ENCODE peak calls at places on chromosome 5, in ten cellular contexts. One of them, this sample, is unnamed.
A peak's percentile ranks its signal among the peaks of the same experiment; 100 is the strongest.

GRCh38 chr5:143434261-143435206 is 31.0 kb upstream of the NR3C1 start:
- DNase-seq in HFF-Myc: no peak
- DNase-seq in progenitor cell of endocrine pancreas: no peak
- DNase-seq in GM12865: peak; percentile 69
- DNase-seq in endothelial cell of umbilical vein: no peak
- DNase-seq in IMR-90: no peak
- DNase-seq in GM20000: peak; percentile 31
- DNase-seq in tibial nerve: no peak
- DNase-seq in endodermal cell: no peak
- DNase-seq in BJ: no peak
- DNase-seq in this sample: no peak

GRCh38 chr5:6737043-6737941 is 24.1 kb downstream of the TENT4A start:
- DNase-seq in HFF-Myc: no peak
- DNase-seq in progenitor cell of endocrine pancreas: no peak
- DNase-seq in GM12865: peak; percentile 76
- DNase-seq in endothelial cell of umbilical vein: no peak
- DNase-seq in IMR-90: no peak
- DNase-seq in GM20000: peak; percentile 77
- DNase-seq in tibial nerve: no peak
- DNase-seq in endodermal cell: no peak
- DNase-seq in BJ: no peak
- DNase-seq in this sample: peak; percentile 72

GRCh38 chr5:151239237-151239861 is 13.6 kb upstream of the GM2A start:
- DNase-seq in HFF-Myc: no peak
- DNase-seq in progenitor cell of endocrine pancreas: peak; percentile 17
- DNase-seq in GM12865: peak; percentile 86
- DNase-seq in endothelial cell of umbilical vein: peak; percentile 67
- DNase-seq in IMR-90: peak; percentile 63
- DNase-seq in GM20000: no peak
- DNase-seq in tibial nerve: peak; percentile 59
- DNase-seq in endodermal cell: peak; percentile 85
- DNase-seq in BJ: no peak
- DNase-seq in this sample: peak; percentile 73

GRCh38 chr5:87359106-87359505 is 53.6 kb downstream of the CCNH start:
- DNase-seq in HFF-Myc: no peak
- DNase-seq in progenitor cell of endocrine pancreas: no peak
- DNase-seq in GM12865: no peak
- DNase-seq in endothelial cell of umbilical vein: no peak
- DNase-seq in IMR-90: no peak
- DNase-seq in GM20000: no peak
- DNase-seq in tibial nerve: no peak
- DNase-seq in endodermal cell: no peak
- DNase-seq in BJ: no peak
- DNase-seq in this sample: no peak

GRCh38 chr5:36696059-36696673 is 89.8 kb downstream of the SLC1A3 start:
- DNase-seq in HFF-Myc: no peak
- DNase-seq in progenitor cell of endocrine pancreas: peak; percentile 46
- DNase-seq in GM12865: peak; percentile 73
- DNase-seq in endothelial cell of umbilical vein: peak; percentile 51
- DNase-seq in IMR-90: peak; percentile 61
- DNase-seq in GM20000: peak; percentile 59
- DNase-seq in tibial nerve: no peak
- DNase-seq in endodermal cell: peak; percentile 92
- DNase-seq in BJ: no peak
- DNase-seq in this sample: peak; percentile 57

GRCh38 chr5:95773325-95774059 is 42.4 kb downstream of the RHOBTB3 start:
- DNase-seq in HFF-Myc: no peak
- DNase-seq in progenitor cell of endocrine pancreas: no peak
- DNase-seq in GM12865: no peak
- DNase-seq in endothelial cell of umbilical vein: peak; percentile 33
- DNase-seq in IMR-90: peak; percentile 90
- DNase-seq in GM20000: no peak
- DNase-seq in tibial nerve: no peak
- DNase-seq in endodermal cell: no peak
- DNase-seq in BJ: no peak
- DNase-seq in this sample: no peak

GRCh38 chr5:55557123-55557522 is 22.4 kb upstream of the PLPP1 start:
- DNase-seq in HFF-Myc: no peak
- DNase-seq in progenitor cell of endocrine pancreas: no peak
- DNase-seq in GM12865: no peak
- DNase-seq in endothelial cell of umbilical vein: no peak
- DNase-seq in IMR-90: no peak
- DNase-seq in GM20000: no peak
- DNase-seq in tibial nerve: no peak
- DNase-seq in endodermal cell: no peak
- DNase-seq in BJ: no peak
- DNase-seq in this sample: no peak

GRCh38 chr5:109329296-109330252 is 80.2 kb downstream of the PJA2 start:
- DNase-seq in HFF-Myc: no peak
- DNase-seq in progenitor cell of endocrine pancreas: no peak
- DNase-seq in GM12865: no peak
- DNase-seq in endothelial cell of umbilical vein: peak; percentile 57
- DNase-seq in IMR-90: peak; percentile 93
- DNase-seq in GM20000: no peak
- DNase-seq in tibial nerve: no peak
- DNase-seq in endodermal cell: no peak
- DNase-seq in BJ: peak; percentile 26
- DNase-seq in this sample: no peak

GRCh38 chr5:88142801-88143692 is 125.6 kb downstream of the TMEM161B start:
- DNase-seq in HFF-Myc: no peak
- DNase-seq in progenitor cell of endocrine pancreas: no peak
- DNase-seq in GM12865: no peak
- DNase-seq in endothelial cell of umbilical vein: peak; percentile 15
- DNase-seq in IMR-90: no peak
- DNase-seq in GM20000: no peak
- DNase-seq in tibial nerve: no peak
- DNase-seq in endodermal cell: peak; percentile 49
- DNase-seq in BJ: no peak
- DNase-seq in this sample: peak; percentile 6

GRCh38 chr5:66171349-66172344 is 27.5 kb downstream of the SREK1 start:
- DNase-seq in HFF-Myc: peak; percentile 32
- DNase-seq in progenitor cell of endocrine pancreas: no peak
- DNase-seq in GM12865: peak; percentile 60
- DNase-seq in endothelial cell of umbilical vein: peak; percentile 59
- DNase-seq in IMR-90: peak; percentile 70
- DNase-seq in GM20000: peak; percentile 22
- DNase-seq in tibial nerve: no peak
- DNase-seq in endodermal cell: no peak
- DNase-seq in BJ: peak; percentile 17
- DNase-seq in this sample: peak; percentile 32

GRCh38 chr5:144203750-144204596 is 33.3 kb downstream of the KCTD16 start:
- DNase-seq in HFF-Myc: peak; percentile 46
- DNase-seq in progenitor cell of endocrine pancreas: peak; percentile 22
- DNase-seq in GM12865: peak; percentile 70
- DNase-seq in endothelial cell of umbilical vein: peak; percentile 81
- DNase-seq in IMR-90: peak; percentile 82
- DNase-seq in GM20000: peak; percentile 58
- DNase-seq in tibial nerve: peak; percentile 20
- DNase-seq in endodermal cell: peak; percentile 78
- DNase-seq in BJ: peak; percentile 30
- DNase-seq in this sample: peak; percentile 33

GRCh38 chr5:181261320-181262085 is 560 bp upstream of the TRIM52 start:
- DNase-seq in HFF-Myc: no peak
- DNase-seq in progenitor cell of endocrine pancreas: peak; percentile 43
- DNase-seq in GM12865: peak; percentile 85
- DNase-seq in endothelial cell of umbilical vein: peak; percentile 78
- DNase-seq in IMR-90: peak; percentile 50
- DNase-seq in GM20000: peak; percentile 75
- DNase-seq in tibial nerve: no peak
- DNase-seq in endodermal cell: peak; percentile 90
- DNase-seq in BJ: no peak
- DNase-seq in this sample: peak; percentile 72

GRCh38 chr5:77180167-77181081 is 30.1 kb upstream of the PDE8B start:
- DNase-seq in HFF-Myc: no peak
- DNase-seq in progenitor cell of endocrine pancreas: no peak
- DNase-seq in GM12865: no peak
- DNase-seq in endothelial cell of umbilical vein: no peak
- DNase-seq in IMR-90: no peak
- DNase-seq in GM20000: no peak
- DNase-seq in tibial nerve: no peak
- DNase-seq in endodermal cell: peak; percentile 74
- DNase-seq in BJ: no peak
- DNase-seq in this sample: no peak

GRCh38 chr5:179267071-179267670 is 78.1 kb downstream of the ADAMTS2 start:
- DNase-seq in HFF-Myc: no peak
- DNase-seq in progenitor cell of endocrine pancreas: no peak
- DNase-seq in GM12865: no peak
- DNase-seq in endothelial cell of umbilical vein: no peak
- DNase-seq in IMR-90: no peak
- DNase-seq in GM20000: no peak
- DNase-seq in tibial nerve: peak; percentile 12
- DNase-seq in endodermal cell: peak; percentile 60
- DNase-seq in BJ: no peak
- DNase-seq in this sample: no peak

GRCh38 chr5:89181546-89181945 is 298.6 kb upstream of the MEF2C start:
- DNase-seq in HFF-Myc: no peak
- DNase-seq in progenitor cell of endocrine pancreas: no peak
- DNase-seq in GM12865: no peak
- DNase-seq in endothelial cell of umbilical vein: no peak
- DNase-seq in IMR-90: no peak
- DNase-seq in GM20000: no peak
- DNase-seq in tibial nerve: no peak
- DNase-seq in endodermal cell: no peak
- DNase-seq in BJ: no peak
- DNase-seq in this sample: no peak

GRCh38 chr5:116759860-116760644 is 185.4 kb upstream of the SEMA6A start:
- DNase-seq in HFF-Myc: no peak
- DNase-seq in progenitor cell of endocrine pancreas: no peak
- DNase-seq in GM12865: no peak
- DNase-seq in endothelial cell of umbilical vein: no peak
- DNase-seq in IMR-90: no peak
- DNase-seq in GM20000: no peak
- DNase-seq in tibial nerve: no peak
- DNase-seq in endodermal cell: peak; percentile 74
- DNase-seq in BJ: no peak
- DNase-seq in this sample: no peak

GRCh38 chr5:43601454-43602260 is 1.3 kb upstream of the NNT start:
- DNase-seq in HFF-Myc: no peak
- DNase-seq in progenitor cell of endocrine pancreas: no peak
- DNase-seq in GM12865: peak; percentile 69
- DNase-seq in endothelial cell of umbilical vein: peak; percentile 81
- DNase-seq in IMR-90: peak; percentile 57
- DNase-seq in GM20000: peak; percentile 61
- DNase-seq in tibial nerve: no peak
- DNase-seq in endodermal cell: no peak
- DNase-seq in BJ: no peak
- DNase-seq in this sample: peak; percentile 46

GRCh38 chr5:153350192-153350883 is 140.1 kb upstream of the GRIA1 start:
- DNase-seq in HFF-Myc: no peak
- DNase-seq in progenitor cell of endocrine pancreas: no peak
- DNase-seq in GM12865: no peak
- DNase-seq in endothelial cell of umbilical vein: no peak
- DNase-seq in IMR-90: no peak
- DNase-seq in GM20000: no peak
- DNase-seq in tibial nerve: no peak
- DNase-seq in endodermal cell: peak; percentile 77
- DNase-seq in BJ: no peak
- DNase-seq in this sample: no peak

GRCh38 chr5:170115925-170116324 is 10.2 kb downstream of the FOXI1 start:
- DNase-seq in HFF-Myc: no peak
- DNase-seq in progenitor cell of endocrine pancreas: no peak
- DNase-seq in GM12865: no peak
- DNase-seq in endothelial cell of umbilical vein: no peak
- DNase-seq in IMR-90: no peak
- DNase-seq in GM20000: no peak
- DNase-seq in tibial nerve: no peak
- DNase-seq in endodermal cell: no peak
- DNase-seq in BJ: no peak
- DNase-seq in this sample: no peak
- TF ChIP-seq CTCF in HFF-Myc: no peak
- TF ChIP-seq CTCF in progenitor cell of endocrine pancreas: no peak
- TF ChIP-seq CTCF in GM12865: no peak
- TF ChIP-seq CTCF in endothelial cell of umbilical vein: no peak
- TF ChIP-seq CTCF in IMR-90: no peak
- TF ChIP-seq CTCF in GM20000: no peak
- TF ChIP-seq CTCF in tibial nerve: no peak
- TF ChIP-seq CTCF in endodermal cell: no peak
- TF ChIP-seq CTCF in BJ: no peak
- TF ChIP-seq CTCF in this sample: no peak

GRCh38 chr5:141223112-141223783 is at the start of gene PCDHB14:
- DNase-seq in HFF-Myc: no peak
- DNase-seq in progenitor cell of endocrine pancreas: no peak
- DNase-seq in GM12865: no peak
- DNase-seq in endothelial cell of umbilical vein: peak; percentile 31
- DNase-seq in IMR-90: peak; percentile 20
- DNase-seq in GM20000: no peak
- DNase-seq in tibial nerve: no peak
- DNase-seq in endodermal cell: peak; percentile 72
- DNase-seq in BJ: no peak
- DNase-seq in this sample: no peak
- TF ChIP-seq CTCF in HFF-Myc: no peak
- TF ChIP-seq CTCF in progenitor cell of endocrine pancreas: peak; percentile 48
- TF ChIP-seq CTCF in GM12865: no peak
- TF ChIP-seq CTCF in endothelial cell of umbilical vein: no peak
- TF ChIP-seq CTCF in IMR-90: peak; percentile 34
- TF ChIP-seq CTCF in GM20000: no peak
- TF ChIP-seq CTCF in tibial nerve: no peak
- TF ChIP-seq CTCF in endodermal cell: peak; percentile 80
- TF ChIP-seq CTCF in BJ: peak; percentile 21
- TF ChIP-seq CTCF in this sample: no peak

GRCh38 chr5:100505984-100506670 is 29.0 kb upstream of the FAM174A start:
- DNase-seq in HFF-Myc: peak; percentile 32
- DNase-seq in progenitor cell of endocrine pancreas: no peak
- DNase-seq in GM12865: no peak
- DNase-seq in endothelial cell of umbilical vein: peak; percentile 82
- DNase-seq in IMR-90: peak; percentile 82
- DNase-seq in GM20000: no peak
- DNase-seq in tibial nerve: no peak
- DNase-seq in endodermal cell: no peak
- DNase-seq in BJ: peak; percentile 6
- DNase-seq in this sample: no peak
- TF ChIP-seq CTCF in HFF-Myc: no peak
- TF ChIP-seq CTCF in progenitor cell of endocrine pancreas: no peak
- TF ChIP-seq CTCF in GM12865: no peak
- TF ChIP-seq CTCF in endothelial cell of umbilical vein: peak; percentile 8
- TF ChIP-seq CTCF in IMR-90: peak; percentile 4
- TF ChIP-seq CTCF in GM20000: no peak
- TF ChIP-seq CTCF in tibial nerve: no peak
- TF ChIP-seq CTCF in endodermal cell: no peak
- TF ChIP-seq CTCF in BJ: peak; percentile 4
- TF ChIP-seq CTCF in this sample: no peak

DNA sequence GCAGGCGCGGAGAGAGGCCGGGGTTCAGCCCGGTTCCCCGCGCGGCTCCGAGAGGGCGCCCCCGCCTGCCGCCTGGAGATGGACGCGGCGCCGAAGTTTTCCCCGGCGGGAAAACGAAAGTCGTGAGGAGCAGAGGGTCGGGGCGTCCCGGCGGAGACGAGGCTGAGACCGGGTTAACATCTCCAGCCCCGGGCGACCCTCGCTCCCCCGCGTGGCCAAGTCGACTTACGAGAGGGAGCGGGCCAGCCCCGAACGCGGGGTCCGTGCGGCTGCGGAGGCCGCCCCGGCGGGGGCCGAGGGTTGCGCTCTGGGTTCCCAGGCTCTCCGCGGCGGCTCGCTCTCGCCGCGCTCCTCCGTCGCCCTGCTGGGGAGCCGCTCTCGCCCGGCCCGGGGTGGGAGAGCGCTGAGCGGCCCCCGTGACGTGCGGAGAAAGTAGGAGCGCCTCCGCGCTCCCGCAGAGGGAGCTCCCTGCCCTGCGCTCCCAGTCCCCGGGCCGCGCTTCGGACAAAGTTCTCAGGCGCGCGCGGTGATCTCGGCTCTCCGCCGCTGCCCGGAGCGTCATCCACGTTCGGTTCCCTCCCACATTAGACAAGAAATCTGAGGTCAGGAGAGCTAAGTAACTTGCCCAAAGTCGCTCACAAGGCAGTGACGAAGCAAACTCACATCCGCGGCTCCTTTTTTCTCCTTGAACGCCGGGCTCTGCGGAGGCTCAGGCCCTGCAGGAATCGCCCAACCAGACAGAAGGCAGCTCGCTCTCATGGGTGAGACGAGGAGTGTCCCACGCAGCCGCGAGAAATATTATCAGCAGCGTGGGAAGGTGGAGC is 1.1 kb upstream of the GCNT4 start:
- DNase-seq in HFF-Myc: no peak
- DNase-seq in progenitor cell of endocrine pancreas: peak; percentile 54
- DNase-seq in GM12865: peak; percentile 52
- DNase-seq in endothelial cell of umbilical vein: peak; percentile 68
- DNase-seq in IMR-90: peak; percentile 73
- DNase-seq in GM20000: peak; percentile 51
- DNase-seq in tibial nerve: no peak
- DNase-seq in endodermal cell: peak; percentile 84
- DNase-seq in BJ: no peak
- DNase-seq in this sample: peak; percentile 32
- TF ChIP-seq CTCF in HFF-Myc: no peak
- TF ChIP-seq CTCF in progenitor cell of endocrine pancreas: no peak
- TF ChIP-seq CTCF in GM12865: no peak
- TF ChIP-seq CTCF in endothelial cell of umbilical vein: peak; percentile 8
- TF ChIP-seq CTCF in IMR-90: peak; percentile 19
- TF ChIP-seq CTCF in GM20000: no peak
- TF ChIP-seq CTCF in tibial nerve: peak; percentile 15
- TF ChIP-seq CTCF in endodermal cell: peak; percentile 36
- TF ChIP-seq CTCF in BJ: peak; percentile 19
- TF ChIP-seq CTCF in this sample: peak; percentile 7